ENCODE peak calls at places on chromosome 11, in four cellular contexts. G, B, V and P are unnamed samples.

GRCh38 chr11:126011220-126011619 is 51.4 kb downstream of the CDON start:
- DNase-seq in V (no peak), B (no peak), G (no peak), P (no peak)

GRCh38 chr11:3880724-3881123 is 25.3 kb downstream of the STIM1 start:
- DNase-seq in V (no peak), B (no peak), G (no peak), P (peak; percentile 30)

GRCh38 chr11:1877211-1878133 is 14.2 kb downstream of the PRR33 start:
- DNase-seq in B (no peak), V (no peak), G (peak; percentile 65), P (no peak)

GRCh38 chr11:75188671-75189070 is 37.8 kb downstream of the SLCO2B1 start:
- DNase-seq in G (peak; percentile 58), B (no peak), V (no peak), P (no peak)

GRCh38 chr11:31397239-31397834 is 27.7 kb downstream of the DNAJC24 start:
- DNase-seq in V (peak; percentile 23), G (no peak), B (no peak), P (peak; percentile 13)

GRCh38 chr11:47552086-47552580 is 799 bp downstream of the CELF1 start:
- DNase-seq in B (no peak), G (peak; percentile 72), V (peak; percentile 48), P (peak; percentile 71)

GRCh38 chr11:64744544-64745218 is 739 bp upstream of the RASGRP2 start:
- DNase-seq in G (no peak), V (peak; percentile 64), B (no peak), P (no peak)

GRCh38 chr11:15223318-15223717 is 108.6 kb downstream of the INSC start:
- DNase-seq in B (no peak), G (no peak), V (no peak), P (no peak)

GRCh38 chr11:117625237-117625636 is 171.8 kb downstream of the DSCAML1 start:
- DNase-seq in V (no peak), B (no peak), G (peak; percentile 9), P (no peak)

GRCh38 chr11:128471138-128471661 is 116.2 kb downstream of the ETS1 start:
- DNase-seq in V (no peak), B (no peak), G (no peak), P (no peak)

GRCh38 chr11:68835749-68836148 is 6.0 kb downstream of the CPT1A start:
- DNase-seq in V (no peak), G (no peak), B (no peak), P (no peak)

GRCh38 chr11:76233936-76234703 is 27.8 kb upstream of the WNT11 start:
- DNase-seq in V (peak; percentile 68), B (no peak), G (peak; percentile 73), P (peak; percentile 31)

GRCh38 chr11:86046111-86046510 is 22.8 kb downstream of the PICALM start:
- DNase-seq in V (no peak), B (no peak), G (no peak), P (no peak)

GRCh38 chr11:116355104-116355503 is 417.7 kb downstream of the BUD13 start:
- DNase-seq in G (no peak), B (no peak), V (no peak), P (no peak)

GRCh38 chr11:70522613-70523311 is 124.4 kb downstream of the CTTN start:
- DNase-seq in V (peak; percentile 62), B (no peak), G (peak; percentile 71), P (no peak)

GRCh38 chr11:46296520-46297448 is 19.3 kb downstream of the CREB3L1 start:
- DNase-seq in V (peak; percentile 92), G (no peak), B (no peak), P (peak; percentile 90)

GRCh38 chr11:8807544-8808225 is 103.3 kb upstream of the AKIP1 start:
- DNase-seq in G (no peak), B (no peak), V (no peak), P (peak; percentile 88)

GRCh38 chr11:72236083-72236697 is 7.8 kb downstream of the PHOX2A start:
- DNase-seq in B (no peak), G (no peak), V (no peak), P (no peak)

GRCh38 chr11:70859180-70859579 is 393.2 kb downstream of the SHANK2 start:
- DNase-seq in G (no peak), B (no peak), V (no peak), P (no peak)

GRCh38 chr11:686451-687243 is 8.4 kb downstream of the DEAF1 start:
- DNase-seq in V (no peak), B (no peak), G (no peak), P (no peak)

GRCh38 chr11:83115992-83116641 is 40.8 kb upstream of the PCF11 start:
- DNase-seq in V (no peak), G (no peak), B (no peak), P (no peak)

GRCh38 chr11:72951815-72952340 is 137.7 kb downstream of the ATG16L2 start:
- DNase-seq in B (no peak), G (no peak), V (no peak), P (no peak)

GRCh38 chr11:123742778-123743177 is 1.3 kb upstream of the ZNF202 start:
- DNase-seq in G (no peak), V (no peak), B (no peak), P (no peak)

GRCh38 chr11:116813781-116814471 is 9.2 kb downstream of the APOA4 start:
- DNase-seq in B (no peak), V (no peak), G (no peak), P (no peak)

GRCh38 chr11:71301046-71301857 is 48.9 kb upstream of the SHANK2 start:
- DNase-seq in G (peak; percentile 48), V (no peak), B (no peak), P (no peak)

GRCh38 chr11:20158597-20159257 is 1.5 kb downstream of the DBX1 start:
- DNase-seq in V (peak; percentile 95), B (no peak), G (no peak), P (peak; percentile 53)

GRCh38 chr11:28342704-28343103 is 234.5 kb downstream of the METTL15 start:
- DNase-seq in V (no peak), B (no peak), G (no peak), P (peak; percentile 14)

GRCh38 chr11:115645631-115646271 is 141.5 kb upstream of the CADM1 start:
- DNase-seq in V (peak; percentile 89), G (no peak), B (no peak), P (no peak)

GRCh38 chr11:34508514-34508913 is 5.1 kb downstream of the ELF5 start:
- DNase-seq in G (no peak), B (no peak), V (no peak), P (no peak)

GRCh38 chr11:128559496-128560103 is 27.8 kb downstream of the ETS1 start:
- DNase-seq in G (no peak), V (no peak), B (no peak), P (no peak)

GRCh38 chr11:65743928-65744698 is 23.5 kb upstream of the RNASEH2C start:
- DNase-seq in B (no peak), V (peak; percentile 45), G (no peak), P (peak; percentile 44)

GRCh38 chr11:62260261-62260953 is 9.6 kb upstream of the SCGB2A2 start:
- DNase-seq in G (no peak), V (no peak), B (no peak), P (no peak)

GRCh38 chr11:6319001-6319878 is 1.1 kb downstream of the CAVIN3 start:
- DNase-seq in B (no peak), V (peak; percentile 69), G (peak; percentile 81), P (peak; percentile 48)

GRCh38 chr11:85914425-85914824 is 59.2 kb downstream of the CCDC83 start:
- DNase-seq in V (no peak), G (no peak), B (no peak), P (no peak)

GRCh38 chr11:126702987-126703386 is 297.6 kb downstream of the KIRREL3 start:
- DNase-seq in G (no peak), B (no peak), V (no peak), P (no peak)

GRCh38 chr11:31796523-31797226 is 14.4 kb downstream of the PAX6 start:
- DNase-seq in V (peak; percentile 53), G (no peak), B (no peak), P (no peak)

DNA sequence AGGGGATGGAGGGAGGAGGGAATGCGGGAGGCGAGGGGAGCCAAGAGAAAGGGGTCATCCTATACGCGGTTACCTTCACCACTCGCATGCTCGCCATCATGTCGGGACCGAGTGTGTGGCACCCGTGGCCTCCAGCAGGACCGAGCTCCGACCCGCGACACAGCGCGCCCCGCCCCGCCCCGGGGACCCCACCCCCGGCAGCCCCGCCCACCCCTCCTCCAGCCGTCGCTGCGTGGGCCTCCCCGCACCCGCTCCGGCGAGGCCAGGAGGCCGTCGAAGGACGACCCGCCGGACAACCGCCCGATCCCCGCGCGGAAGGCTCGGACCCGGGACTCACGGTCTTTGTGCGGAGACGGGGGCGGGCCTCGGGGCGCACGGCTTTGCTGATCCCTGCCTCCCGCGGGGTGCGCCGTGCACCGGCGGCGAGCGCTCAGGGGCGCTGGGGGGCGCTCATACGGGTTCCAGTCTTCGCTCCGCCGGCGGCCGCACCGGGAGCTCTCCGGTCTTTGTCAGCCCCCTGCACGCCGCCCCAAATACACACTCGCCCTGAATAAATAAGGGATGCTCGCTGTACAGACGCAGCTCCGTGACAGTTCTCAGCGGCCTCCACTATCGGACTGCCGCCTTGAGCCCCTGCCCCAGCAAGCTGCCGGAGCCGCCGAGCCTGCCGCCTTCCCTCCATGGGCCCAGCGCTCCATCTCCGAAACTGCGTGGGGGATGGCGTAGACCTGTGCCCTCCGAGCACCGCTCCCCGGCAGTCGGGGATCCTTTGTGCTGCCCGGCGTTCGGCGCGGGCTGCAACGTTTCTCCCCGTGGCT is at the start of gene UBE2L6:
- DNase-seq in V (peak; percentile 92), G (peak; percentile 92), B (peak; percentile 21), P (peak; percentile 18)
- TF ChIP-seq CTCF in V (peak; percentile 87), G (no peak), B (no peak), P (peak; percentile 18)

GRCh38 chr11:120019191-120019590 is 118.7 kb downstream of the TRIM29 start:
- DNase-seq in B (no peak), G (no peak), V (no peak), P (no peak)
- H3K4me3 ChIP-seq in B (no peak overlapping the region), G (no peak overlapping the region), V (no peak overlapping the region), P (no peak overlapping the region)

GRCh38 chr11:129694538-129694937 is 121.1 kb upstream of the TMEM45B start:
- DNase-seq in G (peak; percentile 54), B (no peak), V (no peak), P (no peak)
- TF ChIP-seq CTCF in G (no peak), B (no peak), V (no peak), P (no peak)

GRCh38 chr11:129749141-129749540 is 66.5 kb upstream of the TMEM45B start:
- DNase-seq in V (no peak), B (no peak), G (no peak), P (no peak)

GRCh38 chr11:129747161-129747560 is 68.5 kb upstream of the TMEM45B start:
- DNase-seq in B (no peak), V (no peak), G (no peak), P (peak; percentile 8)

DNA sequence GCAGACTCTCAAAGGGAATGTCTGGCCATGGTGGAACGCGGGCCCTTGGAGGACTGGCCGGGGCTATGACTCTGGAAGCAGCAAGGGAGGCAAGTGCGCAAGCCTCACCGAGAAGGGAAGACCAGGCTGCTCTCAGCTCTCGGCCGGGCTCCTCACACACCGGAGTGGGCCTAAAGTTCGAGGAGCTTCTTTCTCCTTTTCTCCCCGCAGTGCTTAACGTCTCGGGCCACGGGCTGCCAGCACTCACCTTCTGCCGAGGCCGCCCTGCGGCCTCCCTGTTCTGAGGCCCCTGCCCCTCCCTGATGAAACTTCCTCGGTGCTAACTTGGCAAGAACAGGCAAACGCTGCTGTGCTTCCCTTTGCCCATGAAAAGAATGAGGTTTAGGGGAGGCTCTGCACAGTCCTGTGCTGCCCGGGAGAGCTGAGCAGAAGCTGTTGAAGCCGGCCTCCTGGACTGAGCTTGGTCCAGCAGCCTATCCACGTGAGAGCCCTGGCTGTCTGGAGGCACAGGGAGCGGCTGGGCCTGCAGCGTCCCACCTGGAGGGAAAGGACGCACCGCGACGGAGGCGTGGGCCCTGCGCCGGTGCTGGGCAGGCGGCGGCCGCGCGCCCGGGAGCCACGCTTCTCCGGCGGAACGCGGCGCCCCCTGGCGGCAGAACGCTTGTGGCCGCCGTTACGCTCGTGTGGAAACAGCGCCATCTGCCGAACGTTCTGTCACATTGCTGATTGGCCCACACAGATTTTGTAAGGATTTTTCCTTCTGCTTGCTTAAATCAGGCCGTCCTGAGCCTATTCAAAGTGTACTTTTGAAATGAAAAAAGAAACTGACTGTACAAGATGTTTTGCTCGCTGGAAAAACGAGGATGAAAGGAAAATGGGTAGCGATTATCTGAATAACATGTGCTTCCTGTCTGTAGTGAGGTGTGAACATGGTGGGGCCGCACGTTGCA is 65.0 kb upstream of the TMEM45B start:
- DNase-seq in V (peak; percentile 91), B (no peak), G (peak; percentile 88), P (peak; percentile 62)
- H3K4me3 ChIP-seq in V (no peak overlapping the region), B (no peak overlapping the region), G (peak overlapping the region; percentile 11), P (peak overlapping the region; percentile 38)